ENCODE peak calls at places on chromosomes 2 and 18, in seven cellular contexts. One of them, this sample, is unnamed.

GRCh38 chr2:236985940-236986339 is 99.7 kb upstream of the COPS8 start:
- DNase-seq in IMR-90: no peak
- DNase-seq in mesenchymal stem cell: no peak
- DNase-seq in H1: no peak
- DNase-seq in trophoblast cell: no peak
- DNase-seq in H9: no peak
- DNase-seq in mesendoderm: no peak
- DNase-seq in this sample: no peak

GRCh38 chr2:8592736-8593135 is 89.1 kb upstream of the ID2 start:
- DNase-seq in mesenchymal stem cell: no peak
- DNase-seq in H9: no peak
- DNase-seq in trophoblast cell: peak; percentile 42
- DNase-seq in IMR-90: no peak
- DNase-seq in mesendoderm: peak; percentile 88
- DNase-seq in H1: no peak
- DNase-seq in this sample: no peak

GRCh38 chr2:62455957-62456692 is 49.9 kb downstream of the TMEM17 start:
- DNase-seq in mesendoderm: no peak
- DNase-seq in H1: no peak
- DNase-seq in trophoblast cell: no peak
- DNase-seq in mesenchymal stem cell: no peak
- DNase-seq in IMR-90: no peak
- DNase-seq in H9: no peak
- DNase-seq in this sample: no peak

GRCh38 chr2:148519013-148519412 is 125.5 kb upstream of the EPC2 start:
- DNase-seq in trophoblast cell: no peak
- DNase-seq in mesendoderm: peak; percentile 35
- DNase-seq in H9: peak; percentile 80
- DNase-seq in IMR-90: no peak
- DNase-seq in mesenchymal stem cell: no peak
- DNase-seq in H1: no peak
- DNase-seq in this sample: no peak

GRCh38 chr2:213252206-213252605 is 32.1 kb upstream of the SPAG16 start:
- DNase-seq in IMR-90: no peak
- DNase-seq in H1: no peak
- DNase-seq in mesendoderm: no peak
- DNase-seq in mesenchymal stem cell: no peak
- DNase-seq in trophoblast cell: no peak
- DNase-seq in H9: no peak
- DNase-seq in this sample: peak; percentile 57

GRCh38 chr2:154143105-154143504 is 271.4 kb downstream of the GALNT13 start:
- DNase-seq in IMR-90: no peak
- DNase-seq in trophoblast cell: no peak
- DNase-seq in mesenchymal stem cell: no peak
- DNase-seq in H9: peak; percentile 49
- DNase-seq in mesendoderm: peak; percentile 73
- DNase-seq in H1: no peak
- DNase-seq in this sample: no peak

GRCh38 chr2:176129013-176129796 is at the start of gene HOXD8:
- DNase-seq in mesendoderm: peak; percentile 73
- DNase-seq in trophoblast cell: no peak
- DNase-seq in H1: peak; percentile 69
- DNase-seq in H9: peak; percentile 65
- DNase-seq in IMR-90: peak; percentile 9
- DNase-seq in mesenchymal stem cell: peak; percentile 57
- DNase-seq in this sample: no peak

GRCh38 chr2:58006256-58006951 is 40.2 kb upstream of the VRK2 start:
- DNase-seq in mesendoderm: no peak
- DNase-seq in mesenchymal stem cell: no peak
- DNase-seq in IMR-90: no peak
- DNase-seq in trophoblast cell: no peak
- DNase-seq in H1: no peak
- DNase-seq in H9: no peak
- DNase-seq in this sample: no peak

GRCh38 chr2:18719978-18720775 is 130.8 kb upstream of the NT5C1B start:
- DNase-seq in H9: no peak
- DNase-seq in mesenchymal stem cell: peak; percentile 43
- DNase-seq in trophoblast cell: peak; percentile 60
- DNase-seq in H1: no peak
- DNase-seq in mesendoderm: peak; percentile 79
- DNase-seq in IMR-90: peak; percentile 58
- DNase-seq in this sample: no peak

GRCh38 chr2:197628043-197628500 is 47.3 kb downstream of the RFTN2 start:
- DNase-seq in trophoblast cell: peak; percentile 1
- DNase-seq in H1: no peak
- DNase-seq in IMR-90: peak; percentile 40
- DNase-seq in H9: no peak
- DNase-seq in mesenchymal stem cell: peak; percentile 33
- DNase-seq in mesendoderm: no peak
- DNase-seq in this sample: peak; percentile 37

GRCh38 chr2:105102963-105103421 is 65.1 kb downstream of the MRPS9 start:
- DNase-seq in mesendoderm: peak; percentile 99
- DNase-seq in H1: peak; percentile 80
- DNase-seq in trophoblast cell: peak; percentile 91
- DNase-seq in H9: peak; percentile 98
- DNase-seq in IMR-90: peak; percentile 88
- DNase-seq in mesenchymal stem cell: peak; percentile 5
- DNase-seq in this sample: peak; percentile 18

GRCh38 chr2:235779444-235779896 is 285.6 kb downstream of the AGAP1 start:
- DNase-seq in IMR-90: peak; percentile 64
- DNase-seq in H9: peak; percentile 90
- DNase-seq in trophoblast cell: peak; percentile 84
- DNase-seq in H1: peak; percentile 93
- DNase-seq in mesenchymal stem cell: peak; percentile 67
- DNase-seq in mesendoderm: peak; percentile 92
- DNase-seq in this sample: peak; percentile 61

GRCh38 chr2:216807861-216808272 is 52.0 kb downstream of the TNP1 start:
- DNase-seq in H1: no peak
- DNase-seq in mesendoderm: peak; percentile 18
- DNase-seq in trophoblast cell: no peak
- DNase-seq in IMR-90: peak; percentile 47
- DNase-seq in H9: no peak
- DNase-seq in mesenchymal stem cell: peak; percentile 49
- DNase-seq in this sample: no peak

GRCh38 chr2:62304429-62305417 is 108.8 kb downstream of the B3GNT2 start:
- DNase-seq in mesenchymal stem cell: peak; percentile 95
- DNase-seq in trophoblast cell: peak; percentile 54
- DNase-seq in H9: peak; percentile 69
- DNase-seq in mesendoderm: peak; percentile 92
- DNase-seq in H1: no peak
- DNase-seq in IMR-90: peak; percentile 73
- DNase-seq in this sample: no peak

GRCh38 chr18:62281684-62282083 is 43.4 kb upstream of the TNFRSF11A start:
- DNase-seq in H9: no peak
- DNase-seq in H1: no peak
- DNase-seq in IMR-90: peak; percentile 88
- DNase-seq in mesenchymal stem cell: peak; percentile 40
- DNase-seq in trophoblast cell: no peak
- DNase-seq in mesendoderm: no peak
- DNase-seq in this sample: no peak

GRCh38 chr18:80033181-80034067 is 810 bp upstream of the RBFA start:
- DNase-seq in trophoblast cell: peak; percentile 14
- DNase-seq in mesendoderm: no peak
- DNase-seq in mesenchymal stem cell: peak; percentile 96
- DNase-seq in H9: peak; percentile 98
- DNase-seq in IMR-90: peak; percentile 44
- DNase-seq in H1: peak; percentile 79
- DNase-seq in this sample: no peak

GRCh38 chr2:226063704-226064390 is 664.3 kb downstream of the NYAP2 start:
- DNase-seq in H1: no peak
- DNase-seq in IMR-90: peak; percentile 69
- DNase-seq in mesendoderm: no peak
- DNase-seq in mesenchymal stem cell: peak; percentile 43
- DNase-seq in trophoblast cell: no peak
- DNase-seq in H9: no peak
- DNase-seq in this sample: no peak

GRCh38 chr2:98870516-98871158 is 65.4 kb downstream of the CRACDL start:
- DNase-seq in mesendoderm: peak; percentile 14
- DNase-seq in mesenchymal stem cell: no peak
- DNase-seq in trophoblast cell: no peak
- DNase-seq in H1: no peak
- DNase-seq in IMR-90: no peak
- DNase-seq in H9: peak; percentile 71
- DNase-seq in this sample: no peak

GRCh38 chr2:37645363-37645762 is 26.1 kb downstream of the CDC42EP3 start:
- DNase-seq in IMR-90: peak; percentile 72
- DNase-seq in H1: no peak
- DNase-seq in mesendoderm: no peak
- DNase-seq in H9: no peak
- DNase-seq in mesenchymal stem cell: no peak
- DNase-seq in trophoblast cell: no peak
- DNase-seq in this sample: no peak

GRCh38 chr2:128091691-128092050 is 671 bp downstream of the UGGT1 start:
- DNase-seq in mesendoderm: no peak
- DNase-seq in mesenchymal stem cell: peak; percentile 69
- DNase-seq in trophoblast cell: peak; percentile 4
- DNase-seq in H9: no peak
- DNase-seq in H1: no peak
- DNase-seq in IMR-90: peak; percentile 31
- DNase-seq in this sample: no peak

GRCh38 chr2:127358044-127358443 is 29.7 kb downstream of the MAP3K2 start:
- DNase-seq in mesenchymal stem cell: peak; percentile 8
- DNase-seq in H1: no peak
- DNase-seq in trophoblast cell: no peak
- DNase-seq in IMR-90: peak; percentile 14
- DNase-seq in H9: no peak
- DNase-seq in mesendoderm: no peak
- DNase-seq in this sample: no peak

GRCh38 chr2:42329779-42330178 is 31.2 kb downstream of the COX7A2L start:
- DNase-seq in mesenchymal stem cell: no peak
- DNase-seq in trophoblast cell: no peak
- DNase-seq in H1: no peak
- DNase-seq in H9: no peak
- DNase-seq in IMR-90: no peak
- DNase-seq in mesendoderm: no peak
- DNase-seq in this sample: no peak

GRCh38 chr2:145626301-145626700 is 1106.4 kb upstream of the ZEB2 start:
- DNase-seq in IMR-90: no peak
- DNase-seq in mesendoderm: no peak
- DNase-seq in H1: no peak
- DNase-seq in H9: no peak
- DNase-seq in mesenchymal stem cell: no peak
- DNase-seq in trophoblast cell: no peak
- DNase-seq in this sample: no peak

DNA sequence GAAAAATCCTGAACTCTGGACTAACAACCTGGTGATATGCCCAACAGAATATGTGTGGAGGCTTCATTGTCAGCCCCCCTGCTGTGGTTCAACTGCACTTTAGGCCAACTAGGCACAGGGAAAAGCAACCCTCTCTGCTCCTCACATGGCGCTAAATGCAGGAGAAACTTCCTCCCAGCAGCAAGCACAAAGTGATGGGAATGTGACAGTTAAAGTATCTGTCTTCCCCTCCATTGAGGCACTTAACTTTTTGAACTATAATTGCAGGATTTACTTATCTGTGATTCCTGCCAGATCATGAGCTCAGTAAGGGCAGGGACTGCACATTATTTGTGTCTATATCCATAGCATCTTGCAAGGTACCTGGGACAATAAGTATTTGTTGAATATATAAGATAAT is 981.2 kb upstream of the KLHL29 start:
- DNase-seq in H1: no peak
- DNase-seq in H9: no peak
- DNase-seq in mesendoderm: no peak
- DNase-seq in trophoblast cell: no peak
- DNase-seq in mesenchymal stem cell: no peak
- DNase-seq in IMR-90: no peak
- DNase-seq in this sample: no peak
- H3K9ac ChIP-seq in H1: no peak overlapping the region
- H3K9ac ChIP-seq in H9: no peak overlapping the region
- H3K9ac ChIP-seq in mesendoderm: no peak overlapping the region
- H3K9ac ChIP-seq in trophoblast cell: no peak overlapping the region
- H3K9ac ChIP-seq in mesenchymal stem cell: no peak overlapping the region
- H3K9ac ChIP-seq in IMR-90: no peak overlapping the region
- H3K9ac ChIP-seq in this sample: no peak overlapping the region

GRCh38 chr2:190410171-190410570 is 2.0 kb downstream of the MFSD6 start:
- DNase-seq in mesenchymal stem cell: no peak
- DNase-seq in mesendoderm: no peak
- DNase-seq in trophoblast cell: no peak
- DNase-seq in H1: no peak
- DNase-seq in H9: no peak
- DNase-seq in IMR-90: no peak
- DNase-seq in this sample: no peak
- H4K8ac ChIP-seq in mesenchymal stem cell: no peak overlapping the region
- H4K8ac ChIP-seq in mesendoderm: no peak overlapping the region
- H4K8ac ChIP-seq in trophoblast cell: no peak overlapping the region
- H4K8ac ChIP-seq in H1: no peak overlapping the region
- H4K8ac ChIP-seq in H9: no peak overlapping the region
- H4K8ac ChIP-seq in IMR-90: no peak overlapping the region
- H4K8ac ChIP-seq in this sample: no peak overlapping the region

GRCh38 chr2:218224206-218224605 is 7.2 kb downstream of the ARPC2 start:
- DNase-seq in IMR-90: peak; percentile 55
- DNase-seq in mesenchymal stem cell: peak; percentile 47
- DNase-seq in mesendoderm: no peak
- DNase-seq in H9: no peak
- DNase-seq in trophoblast cell: no peak
- DNase-seq in H1: no peak
- DNase-seq in this sample: no peak
- H3K4me1 ChIP-seq in IMR-90: peaks cover 22% of the 10 kb centered on the region
- H3K4me1 ChIP-seq in mesenchymal stem cell: peaks cover 5% of the 10 kb centered on the region
- H3K4me1 ChIP-seq in mesendoderm: peaks cover 5% of the 10 kb centered on the region
- H3K4me1 ChIP-seq in H9: peaks cover 3% of the 10 kb centered on the region
- H3K4me1 ChIP-seq in trophoblast cell: peaks cover 24% of the 10 kb centered on the region
- H3K4me1 ChIP-seq in H1: no peaks in the 10 kb centered on the region
- H3K4me1 ChIP-seq in this sample: no peaks in the 10 kb centered on the region

GRCh38 chr2:181420259-181421130 is 36.7 kb upstream of the ITGA4 start:
- DNase-seq in mesendoderm: no peak
- DNase-seq in IMR-90: no peak
- DNase-seq in trophoblast cell: no peak
- DNase-seq in mesenchymal stem cell: no peak
- DNase-seq in H1: no peak
- DNase-seq in H9: no peak
- DNase-seq in this sample: no peak

GRCh38 chr2:181419124-181419855 is 37.9 kb upstream of the ITGA4 start:
- DNase-seq in mesenchymal stem cell: no peak
- DNase-seq in mesendoderm: no peak
- DNase-seq in IMR-90: no peak
- DNase-seq in trophoblast cell: no peak
- DNase-seq in H1: no peak
- DNase-seq in H9: no peak
- DNase-seq in this sample: no peak

GRCh38 chr2:181421131-181421458 is 36.1 kb upstream of the ITGA4 start:
- DNase-seq in H1: no peak
- DNase-seq in mesenchymal stem cell: no peak
- DNase-seq in mesendoderm: no peak
- DNase-seq in IMR-90: no peak
- DNase-seq in trophoblast cell: no peak
- DNase-seq in H9: no peak
- DNase-seq in this sample: no peak

GRCh38 chr2:181426687-181427086 is 30.5 kb upstream of the ITGA4 start:
- DNase-seq in trophoblast cell: no peak
- DNase-seq in H9: no peak
- DNase-seq in mesendoderm: no peak
- DNase-seq in H1: no peak
- DNase-seq in IMR-90: no peak
- DNase-seq in mesenchymal stem cell: no peak
- DNase-seq in this sample: no peak

DNA sequence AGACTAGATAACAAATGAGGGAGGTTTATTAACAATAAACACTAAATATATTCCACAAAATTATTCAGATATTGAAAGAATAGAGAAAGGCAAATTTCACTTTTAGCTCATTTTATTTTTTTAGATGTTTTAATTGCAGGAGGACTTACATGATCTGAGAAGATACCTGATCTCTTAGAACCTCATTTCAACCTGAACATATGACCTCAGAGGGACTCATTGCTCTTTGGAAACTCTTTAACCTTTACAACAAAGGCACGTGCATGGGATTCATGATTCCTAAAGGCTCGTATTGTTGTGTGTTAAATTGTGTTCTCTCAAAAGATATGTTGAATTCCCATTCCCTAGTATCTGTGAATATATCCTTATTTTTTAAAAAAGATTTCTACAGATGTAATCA is 35.7 kb upstream of the ITGA4 start:
- DNase-seq in mesenchymal stem cell: no peak
- DNase-seq in H1: no peak
- DNase-seq in trophoblast cell: no peak
- DNase-seq in mesendoderm: no peak
- DNase-seq in IMR-90: no peak
- DNase-seq in H9: no peak
- DNase-seq in this sample: no peak
- H3K9ac ChIP-seq in mesenchymal stem cell: no peak overlapping the region
- H3K9ac ChIP-seq in H1: no peak overlapping the region
- H3K9ac ChIP-seq in trophoblast cell: no peak overlapping the region
- H3K9ac ChIP-seq in mesendoderm: no peak overlapping the region
- H3K9ac ChIP-seq in IMR-90: no peak overlapping the region
- H3K9ac ChIP-seq in H9: no peak overlapping the region
- H3K9ac ChIP-seq in this sample: no peak overlapping the region